ENCODE peak calls at places on chromosomes 13 and 19, in ten cellular contexts. Y, B, U, V, D, C, N, W, Z and M are unnamed samples. For H3K9me3, the result is how much of the 10 kb centered on the place peaks cover.

GRCh38 chr19:30752201-30752600 is 380.0 kb downstream of the ZNF536 start:
- DNase-seq in Y (no peak), B (no peak), U (no peak), V (no peak), D (no peak), C (no peak), N (no peak), W (no peak), Z (no peak), M (no peak)

GRCh38 chr13:111411186-111411858 is 90.9 kb downstream of the TEX29 start:
- DNase-seq in Y (no peak), B (peak), U (no peak), V (no peak), D (no peak), C (no peak), N (no peak), W (no peak), Z (no peak), M (no peak)

GRCh38 chr13:108283110-108283509 is 13.6 kb downstream of the TNFSF13B start:
- DNase-seq in Y (no peak), B (no peak), U (no peak), V (no peak), D (no peak), C (no peak), N (no peak), W (no peak), Z (no peak), M (no peak)

GRCh38 chr13:47085346-47085745 is 188.5 kb upstream of the HTR2A start:
- DNase-seq in Y (no peak), B (no peak), U (no peak), V (no peak), D (no peak), C (no peak), N (no peak), W (no peak), Z (no peak), M (no peak)

GRCh38 chr13:95123726-95124125 is 177.5 kb downstream of the ABCC4 start:
- DNase-seq in Y (no peak), B (no peak), U (no peak), V (no peak), D (no peak), C (no peak), N (no peak), W (no peak), Z (no peak), M (no peak)

GRCh38 chr19:53157601-53158000 is 1.3 kb downstream of the ZNF347 start:
- DNase-seq in Y (no peak), B (no peak), U (no peak), V (no peak), D (no peak), C (no peak), N (no peak), W (peak), Z (no peak), M (no peak)

GRCh38 chr19:46270521-46271256 is 26.2 kb upstream of the HIF3A start:
- DNase-seq in Y (no peak), B (no peak), U (no peak), V (no peak), D (no peak), C (no peak), N (no peak), W (no peak), Z (no peak), M (no peak)

GRCh38 chr13:99935772-99936171 is 35.8 kb downstream of the ZIC5 start:
- DNase-seq in Y (no peak), B (no peak), U (no peak), V (no peak), D (no peak), C (no peak), N (no peak), W (no peak), Z (no peak), M (no peak)

GRCh38 chr19:56946164-56946563 is 105.6 kb upstream of the PEG3 start:
- DNase-seq in Y (no peak), B (no peak), U (no peak), V (no peak), D (no peak), C (no peak), N (no peak), W (no peak), Z (no peak), M (no peak)

GRCh38 chr13:112251930-112252585 is 124.1 kb upstream of the SPACA7 start:
- DNase-seq in Y (peak), B (no peak), U (no peak), V (no peak), D (no peak), C (no peak), N (no peak), W (no peak), Z (no peak), M (no peak)

GRCh38 chr19:39590265-39590664 is 12.1 kb upstream of the LGALS13 start:
- DNase-seq in Y (no peak), B (no peak), U (no peak), V (no peak), D (no peak), C (no peak), N (no peak), W (no peak), Z (no peak), M (no peak)

GRCh38 chr13:97018029-97018819 is 23.9 kb upstream of the OXGR1 start:
- DNase-seq in Y (no peak), B (no peak), U (peak), V (no peak), D (peak), C (no peak), N (no peak), W (peak), Z (no peak), M (no peak)

GRCh38 chr13:66657165-66657895 is 572.8 kb downstream of the PCDH9 start:
- DNase-seq in Y (peak), B (peak), U (peak), V (peak), D (peak), C (peak), N (no peak), W (peak), Z (peak), M (no peak)

GRCh38 chr19:39474139-39474620 is 6.5 kb upstream of the TIMM50 start:
- DNase-seq in Y (no peak), B (peak), U (peak), V (peak), D (no peak), C (peak), N (peak), W (peak), Z (no peak), M (peak)

GRCh38 chr19:4430760-4431159 is 26.8 kb downstream of the UBXN6 start:
- DNase-seq in Y (no peak), B (no peak), U (no peak), V (no peak), D (no peak), C (no peak), N (no peak), W (no peak), Z (no peak), M (no peak)
- H3K4me3 ChIP-seq in Y (no peak), B (no peak), U (no peak), V (no peak), D (no peak), C (no peak), N (no peak), W (no peak), Z (no peak), M (no peak)

GRCh38 chr19:15644066-15644741 is 3.5 kb downstream of the CYP4F3 start:
- DNase-seq in Y (no peak), B (no peak), U (no peak), V (no peak), D (no peak), C (no peak), N (no peak), W (no peak), Z (no peak), M (no peak)

GRCh38 chr19:15642807-15643206 is 2.1 kb downstream of the CYP4F3 start:
- DNase-seq in Y (no peak), B (no peak), U (no peak), V (no peak), D (no peak), C (no peak), N (no peak), W (no peak), Z (no peak), M (no peak)

GRCh38 chr19:15643387-15643786 is 2.7 kb downstream of the CYP4F3 start:
- DNase-seq in Y (no peak), B (no peak), U (no peak), V (no peak), D (no peak), C (no peak), N (no peak), W (no peak), Z (no peak), M (no peak)

GRCh38 chr19:15641901-15642491 is 1.3 kb downstream of the CYP4F3 start:
- DNase-seq in Y (no peak), B (no peak), U (no peak), V (no peak), D (no peak), C (no peak), N (no peak), W (no peak), Z (no peak), M (no peak)

DNA sequence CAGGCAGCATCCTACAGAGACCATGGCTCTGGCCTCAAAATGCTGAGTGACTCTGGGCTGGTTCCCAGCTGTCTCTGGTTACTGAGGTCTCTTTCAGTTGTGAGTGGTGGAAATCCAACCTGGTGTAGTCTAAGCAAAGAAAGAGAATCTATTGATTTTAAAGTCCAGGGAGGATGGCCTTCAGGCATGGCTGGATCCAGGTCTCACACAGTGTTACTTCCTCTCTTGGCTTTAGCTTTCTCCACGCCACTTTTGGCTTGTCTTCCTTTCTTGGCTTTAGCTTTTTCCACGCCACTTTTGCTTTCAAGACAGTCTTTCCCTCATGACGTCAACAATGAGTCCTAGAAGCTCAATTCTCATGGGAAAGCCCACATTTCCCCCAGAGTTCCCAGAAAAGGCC is 4.1 kb downstream of the CYP4F3 start:
- DNase-seq in Y (no peak), B (no peak), U (no peak), V (no peak), D (no peak), C (no peak), N (no peak), W (no peak), Z (no peak), M (no peak)
- H3K9me3 ChIP-seq in Y (under half), B (under half), U (under half), V (under half), D (under half), C (under half), N (under half), W (under half), Z (under half), M (under half)

DNA sequence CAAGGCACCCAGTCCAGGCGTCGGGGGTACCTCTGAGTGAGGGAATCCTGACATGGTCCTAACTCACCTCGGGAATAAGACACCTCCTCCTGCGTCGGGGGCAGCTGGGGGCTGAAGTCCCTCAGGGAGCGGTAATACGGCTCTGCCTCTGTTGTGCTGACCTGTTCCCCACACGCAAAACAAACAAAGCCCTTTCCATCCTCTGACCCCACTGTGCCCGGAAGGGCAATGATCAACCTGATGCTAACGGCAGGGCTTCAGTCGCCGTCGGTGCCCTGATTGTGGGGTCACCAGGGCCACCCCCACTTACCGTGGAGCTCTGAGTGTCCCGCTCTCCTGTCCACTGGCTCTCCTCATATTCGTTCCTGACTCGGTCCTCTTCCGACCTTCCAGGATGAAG is 18.3 kb upstream of the PRODH2 start:
- DNase-seq in Y (no peak), B (no peak), U (no peak), V (no peak), D (no peak), C (no peak), N (no peak), W (no peak), Z (no peak), M (no peak)
- H3K4me3 ChIP-seq in Y (no peak), B (no peak), U (no peak), V (no peak), D (no peak), C (no peak), N (no peak), W (no peak), Z (no peak), M (no peak)

GRCh38 chr19:5956728-5957127 is 21.2 kb downstream of the RANBP3 start:
- DNase-seq in Y (no peak), B (no peak), U (no peak), V (no peak), D (no peak), C (no peak), N (no peak), W (no peak), Z (no peak), M (no peak)

GRCh38 chr19:5956323-5956722 is 21.6 kb downstream of the RANBP3 start:
- DNase-seq in Y (no peak), B (no peak), U (no peak), V (no peak), D (no peak), C (no peak), N (no peak), W (no peak), Z (no peak), M (no peak)

GRCh38 chr19:5957132-5957531 is 20.8 kb downstream of the RANBP3 start:
- DNase-seq in Y (no peak), B (no peak), U (no peak), V (no peak), D (no peak), C (no peak), N (no peak), W (no peak), Z (no peak), M (no peak)

GRCh38 chr19:5954293-5954692 is 23.6 kb downstream of the RANBP3 start:
- DNase-seq in Y (no peak), B (no peak), U (no peak), V (no peak), D (no peak), C (no peak), N (no peak), W (no peak), Z (no peak), M (no peak)

GRCh38 chr19:5955638-5955935 is 22.4 kb downstream of the RANBP3 start:
- DNase-seq in Y (no peak), B (no peak), U (no peak), V (no peak), D (no peak), C (no peak), N (no peak), W (no peak), Z (no peak), M (no peak)
- H3K9me3 ChIP-seq in Y (under half), B (under half), U (under half), V (under half), D (under half), C (under half), N (under half), W (under half), Z (under half), M (under half)

DNA sequence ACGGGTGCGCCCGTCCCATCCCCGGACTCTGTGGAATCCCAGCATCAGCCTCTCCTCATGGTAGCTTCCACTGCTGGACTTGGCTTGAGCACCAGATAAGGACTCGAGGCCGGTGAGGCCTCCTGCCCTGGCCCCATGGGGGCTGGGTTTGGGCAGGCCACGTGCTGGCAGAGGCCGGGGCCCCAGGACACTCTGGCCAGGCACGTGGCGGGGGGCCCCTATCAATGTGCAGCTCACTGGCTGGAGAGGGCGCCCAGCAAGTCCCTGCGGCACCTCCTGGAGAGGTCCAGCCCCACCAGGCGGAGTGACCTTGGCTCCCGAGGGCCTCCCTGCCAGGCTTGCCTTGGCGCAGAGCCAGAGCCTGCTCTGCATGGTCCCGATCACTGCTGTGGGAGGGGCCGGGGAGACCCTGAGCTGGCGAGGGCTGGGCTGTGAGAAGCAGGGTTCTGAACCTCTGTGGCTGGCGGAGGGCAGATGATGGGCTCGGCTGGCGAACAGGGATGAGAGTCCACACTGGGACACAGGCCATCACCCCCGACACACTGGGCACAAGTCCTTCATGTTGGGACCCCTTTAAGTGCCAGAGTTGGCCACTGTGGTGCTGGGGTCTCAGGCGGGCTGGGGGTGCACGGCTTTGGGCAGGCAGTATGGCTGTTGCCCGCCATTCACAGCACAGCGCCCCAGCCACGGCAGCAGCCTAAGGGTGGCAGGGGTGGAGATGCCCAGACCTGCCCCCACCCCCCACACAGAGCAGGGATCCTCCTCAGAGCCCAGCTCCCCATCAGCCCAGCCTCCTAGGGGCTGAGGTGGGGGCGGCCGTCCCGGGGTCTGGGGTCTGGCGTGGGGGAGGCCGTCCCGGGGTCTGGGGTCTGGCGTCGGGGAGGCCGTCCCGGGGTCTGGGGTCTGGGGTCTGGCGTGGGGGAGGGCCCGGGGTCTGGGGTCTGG is 19.1 kb downstream of the CEBPG start:
- DNase-seq in Y (no peak), B (peak), U (peak), V (peak), D (no peak), C (no peak), N (no peak), W (peak), Z (peak), M (no peak)
- H3K4me3 ChIP-seq in Y (no peak), B (no peak), U (no peak), V (no peak), D (no peak), C (no peak), N (no peak), W (no peak), Z (no peak), M (no peak)

DNA sequence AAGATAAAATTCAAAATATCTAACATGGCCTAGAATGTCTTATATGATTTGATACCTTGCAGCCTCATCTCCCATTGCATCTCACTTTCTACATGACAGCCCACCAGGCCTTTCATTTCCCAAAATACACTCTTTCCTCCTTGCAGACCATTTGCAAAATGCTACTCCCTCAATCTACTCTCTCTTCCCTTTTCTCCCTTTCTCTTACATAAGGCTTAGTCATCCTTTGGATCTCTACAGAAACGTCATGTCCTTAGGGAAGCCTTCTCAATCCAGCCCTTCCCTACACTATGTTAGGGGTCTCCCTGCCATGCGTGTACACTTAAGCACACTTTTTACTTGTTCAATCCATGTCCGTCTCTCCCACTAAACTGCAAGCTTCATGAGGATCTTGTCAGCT is 11.8 kb upstream of the WBP4 start:
- DNase-seq in Y (no peak), B (no peak), U (no peak), V (no peak), D (no peak), C (no peak), N (no peak), W (no peak), Z (no peak), M (no peak)
- H3K9me3 ChIP-seq in Y (under half), B (under half), U (under half), V (under half), D (under half), C (under half), N (under half), W (under half), Z (under half), M (under half)

GRCh38 chr13:37485766-37486165 is 112.8 kb downstream of the POSTN start:
- DNase-seq in Y (no peak), B (no peak), U (no peak), V (no peak), D (no peak), C (no peak), N (no peak), W (no peak), Z (no peak), M (no peak)
- H3K4me3 ChIP-seq in Y (no peak), B (no peak), U (no peak), V (no peak), D (no peak), C (no peak), N (no peak), W (no peak), Z (no peak), M (no peak)

DNA sequence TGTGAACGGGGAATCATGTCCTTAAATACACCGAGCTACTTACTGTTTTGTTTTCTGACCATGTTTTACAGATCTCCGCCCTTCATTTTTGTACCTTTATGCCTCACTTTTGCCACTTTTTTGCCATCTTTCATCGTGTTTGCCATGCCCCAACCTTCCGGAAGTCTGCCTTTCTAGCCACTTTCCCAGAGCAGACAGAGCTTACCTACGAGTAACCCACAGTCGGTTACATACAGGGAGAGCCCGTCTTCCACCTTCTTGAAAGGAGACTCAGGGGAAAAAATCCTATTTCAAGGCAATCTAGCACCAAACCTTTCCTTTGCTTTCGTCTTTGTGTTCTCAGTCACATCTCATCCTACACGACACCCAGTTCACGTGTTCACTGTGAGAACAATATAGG is 26.1 kb downstream of the RFPL4AL1 start:
- DNase-seq in Y (no peak), B (no peak), U (no peak), V (no peak), D (no peak), C (no peak), N (no peak), W (no peak), Z (no peak), M (no peak)
- H3K9me3 ChIP-seq in Y (under half), B (under half), U (under half), V (under half), D (under half), C (under half), N (under half), W (under half), Z (under half), M (under half)